ENCODE peak calls at places on chromosomes 7 and 10, in seven cellular contexts. W is transverse colon; F is CD8-positive, alpha-beta memory T cell; C is colonic mucosa; D is heart left ventricle; Y is PC-9; R is thoracic aorta. V is an unnamed sample. For H3K27me3 and H3K9me3, the result is how much of the 10 kb centered on the place peaks cover.

GRCh38 chr10:5467634-5468255 is 31.6 kb downstream of the CALML5 start:
- DNase-seq in R (no peak), F (no peak), C (peak), D (no peak), Y (no peak), W (no peak), V (no peak)

GRCh38 chr10:119253433-119254174 is 46.2 kb downstream of the GRK5 start:
- DNase-seq in C (peak), W (peak), F (no peak), D (peak), Y (peak), R (peak), V (no peak)

GRCh38 chr10:3030765-3031164 is 36.6 kb upstream of the PFKP start:
- DNase-seq in F (no peak), R (no peak), C (no peak), Y (no peak), D (no peak), W (no peak), V (no peak)

GRCh38 chr7:29479606-29480200 is 83.9 kb upstream of the PRR15 start:
- DNase-seq in F (no peak), C (no peak), W (peak), R (no peak), D (no peak), Y (no peak), V (no peak)

GRCh38 chr7:37757563-37757962 is 74.0 kb downstream of the GPR141 start:
- DNase-seq in R (no peak), C (no peak), F (no peak), D (no peak), Y (no peak), W (no peak), V (no peak)

GRCh38 chr10:127195041-127195506 is 1.3 kb downstream of the INSYN2A start:
- DNase-seq in R (no peak), F (no peak), W (no peak), C (no peak), D (no peak), Y (no peak), V (no peak)

GRCh38 chr10:132449051-132449825 is 52.2 kb downstream of the PWWP2B start:
- DNase-seq in D (no peak), W (peak), Y (no peak), F (no peak), R (no peak), C (peak), V (no peak)

GRCh38 chr10:102227050-102227449 is 951 bp downstream of the ELOVL3 start:
- DNase-seq in Y (no peak), R (no peak), F (no peak), W (no peak), D (no peak), C (no peak), V (no peak)

GRCh38 chr10:116671274-116671926 is 50.6 kb downstream of the PNLIPRP2 start:
- DNase-seq in C (no peak), R (no peak), D (no peak), Y (no peak), W (no peak), F (no peak), V (no peak)

GRCh38 chr10:122178655-122179054 is 92.4 kb upstream of the BTBD16 start:
- DNase-seq in D (no peak), R (no peak), Y (no peak), F (no peak), C (no peak), W (no peak), V (no peak)

GRCh38 chr10:5557799-5558771 is 33.3 kb downstream of the CALML3 start:
- DNase-seq in R (no peak), D (no peak), W (no peak), C (no peak), Y (no peak), F (no peak), V (no peak)

GRCh38 chr10:90959826-90960225 is 38.9 kb upstream of the ANKRD1 start:
- DNase-seq in D (no peak), R (no peak), F (no peak), W (no peak), Y (no peak), C (no peak), V (no peak)

GRCh38 chr7:1432411-1433082 is 26.7 kb downstream of the MICALL2 start:
- DNase-seq in C (peak), F (peak), W (peak), R (peak), D (peak), Y (peak), V (peak)

GRCh38 chr10:21278491-21279216 is 246.8 kb downstream of the SKIDA1 start:
- DNase-seq in C (peak), W (peak), R (peak), F (peak), D (peak), Y (peak), V (peak)

GRCh38 chr7:84207025-84207424 is 12.4 kb upstream of the SEMA3A start:
- DNase-seq in C (no peak), W (no peak), Y (no peak), F (no peak), R (no peak), D (no peak), V (no peak)

GRCh38 chr7:3399858-3400257 is 98.8 kb downstream of the SDK1 start:
- DNase-seq in F (no peak), D (no peak), Y (peak), W (no peak), C (no peak), R (no peak), V (no peak)

GRCh38 chr10:53579773-53580172 is 807.2 kb upstream of the MBL2 start:
- DNase-seq in D (no peak), W (no peak), Y (no peak), F (no peak), C (no peak), R (no peak), V (no peak)

GRCh38 chr7:75624134-75624832 is 114.5 kb downstream of the HIP1 start:
- DNase-seq in R (no peak), F (no peak), Y (no peak), C (no peak), W (peak), D (peak), V (no peak)

GRCh38 chr7:44966731-44967538 is 11.9 kb downstream of the MYO1G start:
- DNase-seq in C (no peak), F (peak), Y (peak), W (no peak), R (no peak), D (no peak), V (no peak)

GRCh38 chr7:142412551-142413193 is 154.8 kb upstream of the PRSS58 start:
- DNase-seq in W (no peak), F (no peak), D (no peak), Y (peak), C (peak), R (no peak), V (no peak)

GRCh38 chr10:3494131-3494878 is 290.7 kb downstream of the KLF6 start:
- DNase-seq in F (no peak), Y (peak), R (no peak), D (peak), C (no peak), W (no peak), V (no peak)

GRCh38 chr10:88987243-88987726 is 3.3 kb upstream of the FAS start:
- DNase-seq in R (no peak), Y (no peak), F (no peak), W (no peak), D (no peak), C (no peak), V (no peak)

GRCh38 chr10:21634599-21635365 is 100.8 kb downstream of the MLLT10 start:
- DNase-seq in R (no peak), C (no peak), F (no peak), D (no peak), Y (no peak), W (no peak), V (no peak)

GRCh38 chr10:71998840-71999194 is 34.6 kb downstream of the CHST3 start:
- DNase-seq in D (peak), C (peak), Y (peak), R (no peak), F (no peak), W (peak), V (no peak)

GRCh38 chr7:42733040-42733439 is 178.8 kb downstream of the C7orf25 start:
- DNase-seq in W (no peak), Y (no peak), C (no peak), D (no peak), F (no peak), R (no peak), V (no peak)

GRCh38 chr10:82252081-82252480 is 377.1 kb downstream of the NRG3 start:
- DNase-seq in R (no peak), W (no peak), D (no peak), F (no peak), C (no peak), Y (no peak), V (no peak)

GRCh38 chr7:119826547-119826946 is 446.4 kb upstream of the KCND2 start:
- DNase-seq in W (no peak), F (no peak), R (no peak), D (no peak), Y (no peak), C (no peak), V (no peak)

GRCh38 chr10:129956902-129957673 is 7.0 kb downstream of the EBF3 start:
- DNase-seq in W (no peak), R (no peak), Y (no peak), D (no peak), F (no peak), C (no peak), V (no peak)

DNA sequence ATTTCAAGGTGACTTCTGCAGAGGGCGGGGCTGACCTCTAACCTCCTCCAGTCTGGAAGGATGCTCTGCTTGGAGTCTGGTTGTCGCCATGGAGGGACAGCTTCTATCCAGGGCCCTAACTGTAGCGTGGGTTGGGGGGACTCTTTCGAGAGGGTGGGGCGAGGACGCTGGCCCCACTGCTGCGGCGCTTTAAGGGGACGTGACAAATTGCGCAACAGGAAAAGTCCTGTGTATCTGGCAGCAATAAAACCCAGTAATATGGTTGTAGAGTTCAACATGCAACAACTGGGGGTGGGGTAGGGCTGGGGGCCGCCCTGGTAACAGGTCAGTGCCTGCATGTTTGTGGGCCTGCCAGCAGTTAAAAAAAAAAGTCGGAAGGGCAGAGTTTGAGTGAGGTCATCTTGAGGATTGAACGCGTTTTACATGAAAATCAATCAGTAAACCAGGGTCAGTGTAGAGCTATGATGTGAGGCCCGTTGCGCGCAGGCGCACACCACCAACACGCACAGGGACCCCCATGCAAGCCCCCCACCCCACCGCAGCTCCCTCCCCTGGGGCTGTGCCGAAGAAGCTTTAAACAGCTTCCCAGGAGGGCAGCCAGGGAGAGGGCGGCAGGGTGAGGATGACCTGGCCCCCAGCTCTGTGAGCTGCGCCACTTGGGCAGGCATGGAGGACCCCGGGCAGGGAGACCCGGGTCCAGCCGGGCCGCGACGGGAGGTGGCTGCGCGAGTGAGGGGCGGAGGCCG is 4.3 kb downstream of the SHH start:
- DNase-seq in W (peak), D (no peak), C (peak), F (no peak), R (no peak), Y (no peak), V (no peak)
- H3K27me3 ChIP-seq in W (half or more), D (half or more), C (half or more), F (under half), R (under half), Y (under half), V (half or more)

GRCh38 chr7:24572014-24572413 is 1.2 kb upstream of the PALS2 start:
- DNase-seq in F (no peak), D (no peak), C (no peak), W (no peak), R (no peak), Y (no peak), V (no peak)
- H3K27ac ChIP-seq in F (no peak), D (no peak), C (no peak), W (no peak), R (peak), Y (no peak), V (peak)

DNA sequence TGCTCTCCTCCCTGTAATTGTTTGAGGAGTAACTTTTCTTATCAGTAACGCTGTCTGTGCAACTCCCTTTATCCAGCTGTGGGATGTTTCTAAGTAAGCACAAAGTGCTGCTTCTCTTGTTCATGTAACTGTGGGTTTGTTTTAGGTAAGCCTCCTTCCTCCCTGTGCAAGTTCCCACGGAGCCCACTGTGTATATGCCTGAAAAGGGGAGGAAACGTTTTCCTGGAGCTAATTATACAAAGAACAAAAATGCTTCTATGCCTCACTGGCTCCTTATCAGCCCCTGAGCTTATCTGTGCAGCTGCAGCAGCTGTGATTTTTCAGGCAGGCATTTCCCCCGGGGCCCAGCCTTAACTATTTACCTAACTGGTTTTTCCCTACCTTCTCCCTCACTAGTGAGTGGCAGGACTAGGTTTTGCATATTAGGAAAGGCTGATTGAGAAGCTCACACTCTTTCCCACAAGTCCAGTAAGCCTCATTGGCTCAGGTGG is 593.4 kb upstream of the GHITM start:
- DNase-seq in R (no peak), W (no peak), C (no peak), Y (no peak), D (peak), F (no peak), V (no peak)
- H3K9me3 ChIP-seq in R (under half), W (under half), C (under half), Y (under half), D (under half), F (under half), V (under half)

GRCh38 chr10:11700539-11700938 is 41.6 kb upstream of the ECHDC3 start:
- DNase-seq in F (no peak), Y (no peak), C (no peak), W (no peak), D (no peak), R (no peak), V (no peak)
- H3K27me3 ChIP-seq in F (under half), Y (under half), C (under half), W (under half), D (under half), R (under half), V (under half)

DNA sequence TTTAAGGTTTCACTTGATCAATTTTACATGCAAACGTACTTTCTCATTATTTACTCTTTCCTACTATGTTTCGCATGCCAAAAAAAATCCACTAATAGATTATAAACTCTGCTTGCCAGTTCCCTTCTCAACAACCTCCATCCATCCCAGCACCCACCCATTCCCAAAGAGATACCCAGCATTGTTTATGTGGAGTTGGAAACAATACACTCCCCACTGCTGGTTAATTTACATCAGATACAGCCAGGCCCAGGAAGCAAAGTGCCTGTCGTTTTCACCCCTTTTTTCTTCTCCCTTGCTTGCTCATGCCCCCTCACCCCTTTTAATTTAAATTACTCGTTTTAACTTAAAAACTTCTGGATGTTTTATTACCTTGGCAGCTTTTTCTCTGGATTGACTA is 59.9 kb downstream of the HIBADH start:
- DNase-seq in C (no peak), Y (no peak), D (no peak), R (no peak), W (no peak), F (no peak), V (no peak)
- H3K27ac ChIP-seq in C (no peak), Y (no peak), D (no peak), R (no peak), W (no peak), F (no peak), V (no peak)

GRCh38 chr10:62394556-62395018 is 20.4 kb downstream of the ZNF365 start:
- DNase-seq in Y (no peak), W (no peak), F (no peak), R (no peak), D (no peak), C (no peak), V (no peak)
- H3K9me3 ChIP-seq in Y (under half), W (under half), F (under half), R (under half), D (under half), C (under half), V (under half)

GRCh38 chr10:128275405-128275804 is 149.2 kb upstream of the MKI67 start:
- DNase-seq in R (no peak), Y (no peak), W (no peak), D (no peak), C (no peak), F (no peak), V (no peak)
- H3K27me3 ChIP-seq in R (under half), Y (under half), W (under half), D (under half), C (under half), F (under half), V (under half)

GRCh38 chr10:86023931-86024554 is 342.6 kb downstream of the GRID1 start:
- DNase-seq in Y (no peak), D (peak), C (no peak), R (no peak), F (no peak), W (no peak), V (no peak)

GRCh38 chr10:86022906-86023305 is 343.7 kb downstream of the GRID1 start:
- DNase-seq in R (no peak), F (no peak), W (no peak), C (no peak), Y (no peak), D (no peak), V (no peak)

GRCh38 chr10:86024555-86025001 is 342.0 kb downstream of the GRID1 start:
- DNase-seq in R (no peak), Y (no peak), D (peak), W (no peak), F (no peak), C (no peak), V (no peak)

GRCh38 chr10:86025509-86025908 is 341.1 kb downstream of the GRID1 start:
- DNase-seq in F (no peak), R (no peak), D (no peak), W (no peak), Y (no peak), C (no peak), V (no peak)

DNA sequence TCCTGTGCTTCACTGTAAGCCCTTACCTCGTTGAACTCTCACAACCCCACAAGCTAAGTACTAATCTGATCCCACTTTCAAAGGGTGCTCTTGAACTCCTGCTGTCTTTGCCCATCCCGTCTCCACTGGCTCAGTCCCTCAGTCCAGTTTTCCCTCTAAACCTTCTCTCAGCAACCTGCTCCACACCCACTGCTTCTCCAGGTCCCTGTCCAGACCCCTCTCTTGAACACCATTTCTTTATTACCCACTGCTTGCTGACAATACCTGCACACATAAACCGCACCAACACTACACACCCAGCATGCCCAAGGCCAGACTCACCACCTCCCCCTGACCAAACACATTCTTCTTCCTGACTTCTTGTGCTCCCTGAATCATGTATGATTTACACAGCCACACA is 343.3 kb downstream of the GRID1 start:
- DNase-seq in R (no peak), F (no peak), D (no peak), W (no peak), Y (no peak), C (no peak), V (no peak)
- H3K27ac ChIP-seq in R (no peak), F (no peak), D (peak), W (no peak), Y (no peak), C (no peak), V (no peak)

GRCh38 chr7:158369866-158370265 is 217.8 kb downstream of the PTPRN2 start:
- DNase-seq in D (no peak), R (no peak), W (no peak), Y (no peak), F (no peak), C (no peak), V (no peak)
- H3K9me3 ChIP-seq in D (under half), R (under half), W (under half), Y (under half), F (under half), C (under half), V (under half)

GRCh38 chr10:100645609-100646008 is 99.8 kb upstream of the PAX2 start:
- DNase-seq in W (no peak), F (no peak), Y (no peak), C (no peak), R (no peak), D (no peak), V (no peak)
- H3K27me3 ChIP-seq in W (half or more), F (under half), Y (under half), C (under half), R (under half), D (under half), V (half or more)

V was measured in CD4-positive, alpha-beta T cell.